ENCODE peak calls at places on chromosome 9, in nine cellular contexts. One of them, this sample, is unnamed.

GRCh38 chr9:74645007-74645639 is 148.0 kb downstream of the RORB start:
- DNase-seq in hypothalamus: no peak
- DNase-seq in AG04450: no peak
- DNase-seq in stimulated activated CD4-positive, alpha-beta T cell treated with anti-CD3 and anti-CD28 coated beads, Interleukin-4, amount 100 ng/mL, for 4 hours: no peak
- DNase-seq in NCI-H82: peak; percentile 68
- DNase-seq in posterior cingulate gyrus: no peak
- DNase-seq in COR-L47: peak; percentile 2
- DNase-seq in mesothelial cell of epicardium: no peak
- DNase-seq in effector memory CD8-positive, alpha-beta T cell: no peak
- DNase-seq in this sample: peak; percentile 9

GRCh38 chr9:114171500-114171899 is 16.2 kb downstream of the COL27A1 start:
- DNase-seq in stimulated activated CD4-positive, alpha-beta T cell treated with anti-CD3 and anti-CD28 coated beads, Interleukin-4, amount 100 ng/mL, for 4 hours: no peak
- DNase-seq in posterior cingulate gyrus: no peak
- DNase-seq in COR-L47: no peak
- DNase-seq in hypothalamus: no peak
- DNase-seq in AG04450: no peak
- DNase-seq in NCI-H82: no peak
- DNase-seq in effector memory CD8-positive, alpha-beta T cell: no peak
- DNase-seq in mesothelial cell of epicardium: no peak
- DNase-seq in this sample: no peak

GRCh38 chr9:122134822-122135528 is 24.6 kb downstream of the NDUFA8 start:
- DNase-seq in COR-L47: no peak
- DNase-seq in stimulated activated CD4-positive, alpha-beta T cell treated with anti-CD3 and anti-CD28 coated beads, Interleukin-4, amount 100 ng/mL, for 4 hours: no peak
- DNase-seq in NCI-H82: no peak
- DNase-seq in effector memory CD8-positive, alpha-beta T cell: no peak
- DNase-seq in hypothalamus: no peak
- DNase-seq in posterior cingulate gyrus: no peak
- DNase-seq in mesothelial cell of epicardium: no peak
- DNase-seq in AG04450: no peak
- DNase-seq in this sample: no peak

GRCh38 chr9:99682870-99683269 is 138.8 kb upstream of the NR4A3 start:
- DNase-seq in NCI-H82: no peak
- DNase-seq in hypothalamus: no peak
- DNase-seq in AG04450: no peak
- DNase-seq in effector memory CD8-positive, alpha-beta T cell: no peak
- DNase-seq in COR-L47: no peak
- DNase-seq in stimulated activated CD4-positive, alpha-beta T cell treated with anti-CD3 and anti-CD28 coated beads, Interleukin-4, amount 100 ng/mL, for 4 hours: no peak
- DNase-seq in posterior cingulate gyrus: no peak
- DNase-seq in mesothelial cell of epicardium: no peak
- DNase-seq in this sample: no peak

GRCh38 chr9:21970800-21971620 is 23.2 kb downstream of the CDKN2A start:
- DNase-seq in AG04450: no peak
- DNase-seq in mesothelial cell of epicardium: no peak
- DNase-seq in NCI-H82: no peak
- DNase-seq in stimulated activated CD4-positive, alpha-beta T cell treated with anti-CD3 and anti-CD28 coated beads, Interleukin-4, amount 100 ng/mL, for 4 hours: no peak
- DNase-seq in posterior cingulate gyrus: no peak
- DNase-seq in effector memory CD8-positive, alpha-beta T cell: no peak
- DNase-seq in hypothalamus: no peak
- DNase-seq in COR-L47: no peak
- DNase-seq in this sample: no peak

GRCh38 chr9:99459923-99460322 is 237.8 kb downstream of the SEC61B start:
- DNase-seq in NCI-H82: no peak
- DNase-seq in hypothalamus: no peak
- DNase-seq in AG04450: no peak
- DNase-seq in stimulated activated CD4-positive, alpha-beta T cell treated with anti-CD3 and anti-CD28 coated beads, Interleukin-4, amount 100 ng/mL, for 4 hours: no peak
- DNase-seq in posterior cingulate gyrus: no peak
- DNase-seq in COR-L47: no peak
- DNase-seq in mesothelial cell of epicardium: no peak
- DNase-seq in effector memory CD8-positive, alpha-beta T cell: no peak
- DNase-seq in this sample: no peak

GRCh38 chr9:21251162-21251561 is 11.4 kb upstream of the IFNA14 start:
- DNase-seq in hypothalamus: no peak
- DNase-seq in AG04450: no peak
- DNase-seq in mesothelial cell of epicardium: no peak
- DNase-seq in NCI-H82: no peak
- DNase-seq in COR-L47: no peak
- DNase-seq in stimulated activated CD4-positive, alpha-beta T cell treated with anti-CD3 and anti-CD28 coated beads, Interleukin-4, amount 100 ng/mL, for 4 hours: no peak
- DNase-seq in effector memory CD8-positive, alpha-beta T cell: no peak
- DNase-seq in posterior cingulate gyrus: no peak
- DNase-seq in this sample: no peak

GRCh38 chr9:83062653-83063527 is at the start of gene RASEF:
- DNase-seq in effector memory CD8-positive, alpha-beta T cell: no peak
- DNase-seq in NCI-H82: peak; percentile 41
- DNase-seq in stimulated activated CD4-positive, alpha-beta T cell treated with anti-CD3 and anti-CD28 coated beads, Interleukin-4, amount 100 ng/mL, for 4 hours: no peak
- DNase-seq in AG04450: no peak
- DNase-seq in mesothelial cell of epicardium: peak; percentile 70
- DNase-seq in hypothalamus: no peak
- DNase-seq in posterior cingulate gyrus: no peak
- DNase-seq in COR-L47: peak; percentile 82
- DNase-seq in this sample: no peak

GRCh38 chr9:81083821-81084512 is 605.4 kb downstream of the TLE1 start:
- DNase-seq in NCI-H82: no peak
- DNase-seq in AG04450: no peak
- DNase-seq in stimulated activated CD4-positive, alpha-beta T cell treated with anti-CD3 and anti-CD28 coated beads, Interleukin-4, amount 100 ng/mL, for 4 hours: no peak
- DNase-seq in hypothalamus: no peak
- DNase-seq in effector memory CD8-positive, alpha-beta T cell: no peak
- DNase-seq in posterior cingulate gyrus: no peak
- DNase-seq in mesothelial cell of epicardium: no peak
- DNase-seq in COR-L47: no peak
- DNase-seq in this sample: no peak

GRCh38 chr9:79962836-79963235 is 391.1 kb downstream of the TLE4 start:
- DNase-seq in mesothelial cell of epicardium: no peak
- DNase-seq in NCI-H82: no peak
- DNase-seq in COR-L47: no peak
- DNase-seq in effector memory CD8-positive, alpha-beta T cell: no peak
- DNase-seq in posterior cingulate gyrus: no peak
- DNase-seq in AG04450: no peak
- DNase-seq in stimulated activated CD4-positive, alpha-beta T cell treated with anti-CD3 and anti-CD28 coated beads, Interleukin-4, amount 100 ng/mL, for 4 hours: no peak
- DNase-seq in hypothalamus: no peak
- DNase-seq in this sample: no peak

GRCh38 chr9:26725573-26725972 is 167.0 kb downstream of the CAAP1 start:
- DNase-seq in COR-L47: no peak
- DNase-seq in mesothelial cell of epicardium: no peak
- DNase-seq in NCI-H82: no peak
- DNase-seq in AG04450: no peak
- DNase-seq in hypothalamus: no peak
- DNase-seq in posterior cingulate gyrus: no peak
- DNase-seq in effector memory CD8-positive, alpha-beta T cell: no peak
- DNase-seq in stimulated activated CD4-positive, alpha-beta T cell treated with anti-CD3 and anti-CD28 coated beads, Interleukin-4, amount 100 ng/mL, for 4 hours: no peak
- DNase-seq in this sample: no peak

GRCh38 chr9:133889498-133890301 is 102.4 kb downstream of the VAV2 start:
- DNase-seq in effector memory CD8-positive, alpha-beta T cell: no peak
- DNase-seq in mesothelial cell of epicardium: no peak
- DNase-seq in hypothalamus: peak; percentile 24
- DNase-seq in COR-L47: peak; percentile 72
- DNase-seq in NCI-H82: no peak
- DNase-seq in posterior cingulate gyrus: no peak
- DNase-seq in AG04450: no peak
- DNase-seq in stimulated activated CD4-positive, alpha-beta T cell treated with anti-CD3 and anti-CD28 coated beads, Interleukin-4, amount 100 ng/mL, for 4 hours: no peak
- DNase-seq in this sample: peak; percentile 15

GRCh38 chr9:33239922-33240321 is at the start of gene SPINK4:
- DNase-seq in hypothalamus: no peak
- DNase-seq in stimulated activated CD4-positive, alpha-beta T cell treated with anti-CD3 and anti-CD28 coated beads, Interleukin-4, amount 100 ng/mL, for 4 hours: no peak
- DNase-seq in posterior cingulate gyrus: no peak
- DNase-seq in effector memory CD8-positive, alpha-beta T cell: no peak
- DNase-seq in NCI-H82: peak; percentile 96
- DNase-seq in AG04450: no peak
- DNase-seq in mesothelial cell of epicardium: no peak
- DNase-seq in COR-L47: no peak
- DNase-seq in this sample: no peak

GRCh38 chr9:87880683-87881082 is 2.0 kb upstream of the SPATA31E1 start:
- DNase-seq in posterior cingulate gyrus: no peak
- DNase-seq in hypothalamus: no peak
- DNase-seq in AG04450: no peak
- DNase-seq in stimulated activated CD4-positive, alpha-beta T cell treated with anti-CD3 and anti-CD28 coated beads, Interleukin-4, amount 100 ng/mL, for 4 hours: no peak
- DNase-seq in NCI-H82: no peak
- DNase-seq in mesothelial cell of epicardium: no peak
- DNase-seq in effector memory CD8-positive, alpha-beta T cell: no peak
- DNase-seq in COR-L47: no peak
- DNase-seq in this sample: no peak

GRCh38 chr9:128689293-128689770 is 310 bp downstream of the SET start:
- DNase-seq in COR-L47: peak; percentile 59
- DNase-seq in effector memory CD8-positive, alpha-beta T cell: peak; percentile 48
- DNase-seq in stimulated activated CD4-positive, alpha-beta T cell treated with anti-CD3 and anti-CD28 coated beads, Interleukin-4, amount 100 ng/mL, for 4 hours: peak; percentile 56
- DNase-seq in NCI-H82: peak; percentile 66
- DNase-seq in posterior cingulate gyrus: peak; percentile 27
- DNase-seq in hypothalamus: peak; percentile 63
- DNase-seq in AG04450: no peak
- DNase-seq in mesothelial cell of epicardium: no peak
- DNase-seq in this sample: peak; percentile 66

GRCh38 chr9:130461218-130461630 is 16.5 kb downstream of the ASS1 start:
- DNase-seq in COR-L47: peak; percentile 43
- DNase-seq in stimulated activated CD4-positive, alpha-beta T cell treated with anti-CD3 and anti-CD28 coated beads, Interleukin-4, amount 100 ng/mL, for 4 hours: peak; percentile 77
- DNase-seq in effector memory CD8-positive, alpha-beta T cell: peak; percentile 62
- DNase-seq in NCI-H82: peak; percentile 80
- DNase-seq in hypothalamus: no peak
- DNase-seq in posterior cingulate gyrus: peak; percentile 29
- DNase-seq in mesothelial cell of epicardium: peak; percentile 86
- DNase-seq in AG04450: no peak
- DNase-seq in this sample: peak; percentile 21

GRCh38 chr9:2634818-2635217 is 13.2 kb downstream of the VLDLR start:
- DNase-seq in COR-L47: no peak
- DNase-seq in stimulated activated CD4-positive, alpha-beta T cell treated with anti-CD3 and anti-CD28 coated beads, Interleukin-4, amount 100 ng/mL, for 4 hours: no peak
- DNase-seq in hypothalamus: no peak
- DNase-seq in posterior cingulate gyrus: no peak
- DNase-seq in AG04450: no peak
- DNase-seq in NCI-H82: peak; percentile 84
- DNase-seq in effector memory CD8-positive, alpha-beta T cell: no peak
- DNase-seq in mesothelial cell of epicardium: no peak
- DNase-seq in this sample: peak; percentile 47